ENCODE peak calls at places on chromosomes 16 and 17, in nine cellular contexts. J is colonic mucosa, M is ascending aorta, I is stomach, B is Peyer's patch, V is cardiac muscle cell, U is uterus, G is endothelial cell, C is Panc1. R is an unnamed sample.

GRCh38 chr17:78362671-78363070 is 2.8 kb upstream of the SOCS3 start:
- DNase-seq in J (no peak), M (no peak), I (no peak), B (no peak), V (no peak), U (no peak), G (no peak), C (no peak), R (no peak)

GRCh38 chr17:21382560-21383495 is 6.7 kb downstream of the KCNJ12 start:
- DNase-seq in J (no peak), M (no peak), I (no peak), B (no peak), V (no peak), U (no peak), G (no peak), C (no peak), R (no peak)

GRCh38 chr16:57304169-57305061 is 19.9 kb upstream of the PLLP start:
- DNase-seq in J (peak), M (peak), I (peak), B (no peak), V (peak), U (peak), G (no peak), C (peak), R (no peak)

GRCh38 chr17:81171941-81172340 is 5.9 kb upstream of the AATK start:
- DNase-seq in J (no peak), M (no peak), I (no peak), B (no peak), V (no peak), U (no peak), G (no peak), C (no peak), R (no peak)

GRCh38 chr17:17385502-17385901 is 82.3 kb downstream of the NT5M start:
- DNase-seq in J (no peak), M (no peak), I (no peak), B (no peak), V (no peak), U (no peak), G (no peak), C (no peak), R (peak)

GRCh38 chr16:11208916-11209665 is 46.9 kb downstream of the SOCS1 start:
- DNase-seq in J (no peak), M (no peak), I (no peak), B (no peak), V (no peak), U (no peak), G (no peak), C (no peak), R (no peak)

GRCh38 chr17:41529491-41529915 is 1.4 kb upstream of the KRT19 start:
- DNase-seq in J (no peak), M (no peak), I (no peak), B (no peak), V (no peak), U (no peak), G (no peak), C (no peak), R (no peak)

GRCh38 chr16:12319464-12320030 is 343.0 kb downstream of the SNX29 start:
- DNase-seq in J (no peak), M (no peak), I (peak), B (no peak), V (peak), U (no peak), G (no peak), C (no peak), R (no peak)

GRCh38 chr17:13582776-13583414 is 18.8 kb downstream of the HS3ST3A1 start:
- DNase-seq in J (no peak), M (no peak), I (no peak), B (no peak), V (no peak), U (no peak), G (no peak), C (no peak), R (no peak)

GRCh38 chr16:67245189-67245585 is 2.1 kb downstream of the FHOD1 start:
- DNase-seq in J (no peak), M (no peak), I (no peak), B (no peak), V (no peak), U (no peak), G (no peak), C (no peak), R (no peak)

GRCh38 chr17:4658478-4659305 is 17.2 kb upstream of the ALOX15 start:
- DNase-seq in J (no peak), M (no peak), I (no peak), B (no peak), V (no peak), U (no peak), G (no peak), C (no peak), R (no peak)

GRCh38 chr16:88799569-88800276 is 3.9 kb upstream of the CDT1 start:
- DNase-seq in J (no peak), M (no peak), I (no peak), B (no peak), V (no peak), U (no peak), G (no peak), C (no peak), R (no peak)

GRCh38 chr17:19238167-19238505 is 970 bp downstream of the EPN2 start:
- DNase-seq in J (peak), M (no peak), I (peak), B (no peak), V (peak), U (peak), G (peak), C (no peak), R (no peak)

GRCh38 chr16:11224096-11224893 is 31.7 kb downstream of the SOCS1 start:
- DNase-seq in J (peak), M (peak), I (peak), B (peak), V (peak), U (peak), G (no peak), C (no peak), R (no peak)

GRCh38 chr17:73399056-73399455 is 87.3 kb upstream of the CDC42EP4 start:
- DNase-seq in J (no peak), M (no peak), I (no peak), B (no peak), V (no peak), U (no peak), G (no peak), C (no peak), R (no peak)

GRCh38 chr16:30787613-30788378 is 791 bp upstream of the ZNF629 start:
- DNase-seq in J (peak), M (no peak), I (no peak), B (no peak), V (no peak), U (no peak), G (no peak), C (no peak), R (no peak)

GRCh38 chr16:5041604-5042133 is 7.9 kb upstream of the NAGPA start:
- DNase-seq in J (no peak), M (no peak), I (no peak), B (no peak), V (no peak), U (no peak), G (no peak), C (peak), R (no peak)

GRCh38 chr16:85284138-85284897 is 172.0 kb upstream of the CIBAR2 start:
- DNase-seq in J (no peak), M (no peak), I (no peak), B (no peak), V (no peak), U (no peak), G (no peak), C (no peak), R (peak)

GRCh38 chr17:65552214-65552613 is 9.2 kb downstream of the AXIN2 start:
- DNase-seq in J (peak), M (no peak), I (no peak), B (no peak), V (no peak), U (no peak), G (no peak), C (no peak), R (no peak)

GRCh38 chr16:81321537-81321936 is 6.8 kb downstream of the GAN start:
- DNase-seq in J (no peak), M (no peak), I (no peak), B (no peak), V (no peak), U (no peak), G (no peak), C (no peak), R (no peak)

GRCh38 chr16:23020084-23020483 is 129.2 kb downstream of the USP31 start:
- DNase-seq in J (no peak), M (no peak), I (no peak), B (no peak), V (no peak), U (no peak), G (no peak), C (no peak), R (no peak)

GRCh38 chr17:76527430-76528111 is 9.9 kb downstream of the CYGB start:
- DNase-seq in J (no peak), M (peak), I (peak), B (peak), V (no peak), U (peak), G (no peak), C (no peak), R (no peak)

GRCh38 chr17:61179316-61179715 is 220.3 kb upstream of the TBX2 start:
- DNase-seq in J (no peak), M (no peak), I (no peak), B (no peak), V (peak), U (no peak), G (no peak), C (no peak), R (peak)

GRCh38 chr17:1928976-1929375 is 96.2 kb downstream of the RTN4RL1 start:
- DNase-seq in J (no peak), M (no peak), I (no peak), B (no peak), V (no peak), U (no peak), G (no peak), C (no peak), R (no peak)

GRCh38 chr17:78421084-78421533 is 42.7 kb downstream of the PGS1 start:
- DNase-seq in J (no peak), M (no peak), I (no peak), B (no peak), V (no peak), U (no peak), G (no peak), C (no peak), R (no peak)

GRCh38 chr16:56338566-56339318 is 86.6 kb downstream of the AMFR start:
- DNase-seq in J (no peak), M (no peak), I (no peak), B (no peak), V (no peak), U (no peak), G (no peak), C (no peak), R (no peak)

GRCh38 chr16:30954993-30955392 is 2.6 kb upstream of the SETD1A start:
- DNase-seq in J (no peak), M (no peak), I (no peak), B (no peak), V (no peak), U (no peak), G (no peak), C (no peak), R (no peak)

GRCh38 chr17:28180449-28180848 is 138.0 kb downstream of the NLK start:
- DNase-seq in J (no peak), M (no peak), I (no peak), B (no peak), V (no peak), U (no peak), G (no peak), C (no peak), R (no peak)

GRCh38 chr17:36755586-36755985 is 154.2 kb downstream of the MRM1 start:
- DNase-seq in J (peak), M (no peak), I (no peak), B (no peak), V (peak), U (no peak), G (peak), C (no peak), R (peak)

GRCh38 chr17:19388791-19389190 is 1.8 kb upstream of the MFAP4 start:
- DNase-seq in J (no peak), M (no peak), I (no peak), B (no peak), V (no peak), U (peak), G (no peak), C (no peak), R (no peak)

GRCh38 chr16:87145181-87146176 is 171.7 kb downstream of the C16orf95 start:
- DNase-seq in J (no peak), M (no peak), I (no peak), B (no peak), V (no peak), U (no peak), G (no peak), C (no peak), R (no peak)

GRCh38 chr16:73172621-73173312 is 124.8 kb upstream of the ZFHX3 start:
- DNase-seq in J (peak), M (no peak), I (peak), B (no peak), V (peak), U (peak), G (no peak), C (no peak), R (peak)

GRCh38 chr17:34386925-34387550 is 24.0 kb upstream of the CCL1 start:
- DNase-seq in J (no peak), M (peak), I (no peak), B (no peak), V (no peak), U (no peak), G (no peak), C (no peak), R (no peak)

GRCh38 chr17:56629450-56630187 is 36.1 kb downstream of the NOG start:
- DNase-seq in J (no peak), M (no peak), I (no peak), B (no peak), V (peak), U (no peak), G (peak), C (no peak), R (peak)

GRCh38 chr17:81397314-81398169 is 2.3 kb downstream of the BAHCC1 start:
- DNase-seq in J (peak), M (no peak), I (peak), B (no peak), V (peak), U (no peak), G (peak), C (no peak), R (peak)

GRCh38 chr17:59493867-59494266 is 71.5 kb upstream of the DHX40 start:
- DNase-seq in J (no peak), M (no peak), I (no peak), B (no peak), V (peak), U (no peak), G (no peak), C (no peak), R (no peak)

GRCh38 chr17:33404070-33404770 is 111.1 kb upstream of the ASIC2 start:
- DNase-seq in J (no peak), M (no peak), I (no peak), B (no peak), V (no peak), U (no peak), G (no peak), C (no peak), R (no peak)

DNA sequence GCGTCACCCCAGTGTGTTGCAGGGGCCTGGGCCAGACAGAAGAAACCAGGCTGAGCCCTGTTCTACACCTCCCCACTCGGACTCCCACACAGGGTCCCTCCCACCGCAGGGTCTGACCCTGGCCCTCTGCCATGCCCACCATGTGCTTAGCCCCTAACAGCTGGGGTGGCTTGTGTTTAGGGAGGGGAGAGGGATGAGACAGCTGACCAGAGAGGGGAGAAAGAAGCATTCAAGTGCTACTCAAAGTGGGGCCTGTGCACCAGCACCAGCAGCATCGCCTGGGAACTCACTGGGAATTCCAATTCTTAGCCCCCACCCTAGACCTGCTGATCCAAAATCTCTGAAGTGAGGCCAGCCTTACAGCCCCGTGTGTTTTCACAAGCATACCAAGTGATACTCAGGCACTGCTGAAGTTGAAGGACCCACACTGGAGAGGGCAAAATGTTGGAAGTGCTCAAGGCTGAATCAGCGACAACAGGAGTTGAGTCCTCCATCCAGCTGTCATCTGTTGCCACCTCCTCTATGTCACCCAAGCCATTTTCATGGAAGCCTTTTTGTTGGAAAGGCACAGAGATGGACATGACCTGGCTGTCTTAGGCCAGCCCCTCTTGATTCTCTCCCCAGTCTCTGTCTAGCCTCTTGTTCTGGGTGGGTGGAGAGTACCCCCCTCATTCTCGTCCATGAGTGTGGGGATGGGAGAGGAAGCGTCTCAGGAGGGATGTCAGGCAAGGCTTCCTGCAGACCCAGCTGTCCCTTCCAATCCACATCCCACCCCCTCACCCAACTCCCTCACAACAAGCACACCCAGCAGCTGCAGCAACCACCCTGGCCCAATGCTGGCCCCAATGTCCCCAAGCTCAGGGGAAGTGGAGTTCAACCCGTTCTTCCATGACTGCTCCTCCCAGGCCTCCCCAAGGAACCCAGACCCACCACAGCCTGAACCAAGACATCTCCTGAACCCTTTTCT is 47.1 kb downstream of the FZD2 start:
- DNase-seq in J (no peak), M (no peak), I (no peak), B (no peak), V (no peak), U (no peak), G (no peak), C (no peak), R (no peak)
- TF ChIP-seq CTCF in J (no peak), M (no peak), I (no peak), B (no peak), V (no peak), U (no peak), G (no peak), C (no peak), R (no peak)

DNA sequence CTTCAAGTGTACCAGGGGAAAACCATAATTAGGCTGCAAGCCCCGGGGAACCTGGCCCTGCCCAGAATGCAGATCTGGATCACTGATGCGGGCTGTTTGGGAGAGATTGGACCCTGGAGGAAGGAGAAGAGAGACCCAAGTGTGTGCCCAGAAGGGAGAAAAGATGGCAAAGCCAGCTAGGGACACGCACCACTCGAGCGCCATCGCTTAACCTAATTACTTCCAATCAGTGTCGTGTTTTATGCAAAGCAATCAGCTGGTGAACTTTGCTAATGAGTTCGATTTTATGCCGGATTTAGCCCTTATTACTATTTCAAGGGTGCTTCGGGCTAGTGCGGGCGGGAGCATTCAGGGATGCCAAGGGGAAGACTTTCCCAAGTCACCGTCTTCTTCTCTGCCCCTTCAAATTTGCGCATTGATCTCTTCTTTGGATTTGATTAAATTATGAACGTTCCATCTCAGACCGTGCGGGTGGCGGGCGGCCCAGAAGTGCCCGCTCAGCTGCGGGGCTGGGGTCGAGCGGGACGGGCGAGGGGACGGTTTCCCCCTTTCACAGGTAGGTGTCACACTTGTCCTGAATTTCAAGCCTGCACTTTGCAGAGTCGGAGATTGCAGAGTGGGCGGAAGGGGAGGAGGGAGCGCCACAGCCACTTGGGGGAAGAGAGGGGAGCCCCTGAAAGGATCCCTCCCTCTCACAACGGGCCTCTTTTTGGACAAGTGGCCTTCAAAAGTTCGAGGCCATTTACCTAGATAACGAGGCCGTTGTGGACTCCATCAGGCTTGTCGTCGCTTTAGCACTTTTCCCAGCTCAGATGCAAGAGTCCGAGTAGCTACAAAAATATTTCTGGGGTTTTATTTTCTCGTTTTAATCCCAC is 4.1 kb downstream of the IRX5 start:
- DNase-seq in J (no peak), M (no peak), I (no peak), B (no peak), V (peak), U (no peak), G (peak), C (no peak), R (peak)
- TF ChIP-seq CTCF in J (no peak), M (no peak), I (no peak), B (no peak), V (no peak), U (no peak), G (no peak), C (peak), R (peak)

DNA sequence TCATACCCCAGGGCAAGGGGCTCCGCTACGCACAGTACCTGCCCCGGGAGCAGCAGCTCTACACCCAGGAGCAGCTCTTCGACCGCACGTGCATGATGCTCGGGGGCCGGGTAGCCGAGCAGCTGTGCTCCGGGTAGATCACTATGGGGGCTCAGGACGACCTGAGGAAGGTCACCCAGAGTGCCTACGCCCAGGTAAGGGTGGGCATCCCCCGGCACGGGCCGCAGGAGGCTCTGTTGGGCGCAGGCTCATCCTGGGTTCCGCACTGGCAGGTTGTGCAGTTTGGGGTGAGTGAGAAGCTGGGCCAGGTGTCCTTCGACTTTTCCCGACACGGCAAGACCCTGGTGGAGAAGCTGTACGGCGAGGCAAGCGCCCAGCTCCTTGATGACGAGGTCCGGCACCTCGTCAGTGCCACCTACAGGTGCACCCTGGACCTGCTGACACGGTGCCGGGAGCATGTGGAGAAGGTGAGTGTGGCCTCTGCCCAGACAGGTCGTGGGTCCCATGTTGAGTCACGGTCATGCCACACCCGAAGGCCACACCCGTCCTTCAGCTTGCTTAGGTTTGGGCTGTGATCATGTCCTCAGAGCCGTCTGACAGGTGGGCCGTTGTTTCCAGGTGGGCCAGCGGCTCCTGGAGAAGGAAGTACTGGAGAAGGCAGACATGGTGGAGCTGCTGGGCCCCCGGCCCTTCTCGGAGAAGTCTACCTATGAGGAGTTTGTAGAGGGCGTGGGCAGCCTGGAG is 19.3 kb downstream of the DBNDD1 start:
- DNase-seq in J (no peak), M (no peak), I (no peak), B (no peak), V (no peak), U (no peak), G (no peak), C (no peak), R (no peak)
- TF ChIP-seq CTCF in J (no peak), M (no peak), I (no peak), B (no peak), V (no peak), U (no peak), G (no peak), C (no peak), R (peak)

GRCh38 chr17:72100445-72100844 is 20.4 kb upstream of the SOX9 start:
- DNase-seq in J (no peak), M (no peak), I (no peak), B (no peak), V (no peak), U (no peak), G (no peak), C (no peak), R (no peak)
- TF ChIP-seq CTCF in J (no peak), M (no peak), I (no peak), B (no peak), V (no peak), U (no peak), G (no peak), C (no peak), R (no peak)

GRCh38 chr16:50464325-50465290 is 83.6 kb upstream of the NKD1 start:
- DNase-seq in J (no peak), M (no peak), I (no peak), B (no peak), V (no peak), U (no peak), G (no peak), C (no peak), R (no peak)
- TF ChIP-seq CTCF in J (no peak), M (no peak), I (no peak), B (no peak), V (no peak), U (no peak), G (peak), C (no peak), R (peak)